ENCODE peak calls at places on chromosome 1, in five cellular contexts. One of them, this sample, is unnamed.

GRCh38 chr1:198228925-198229324 is 72.1 kb downstream of the NEK7 start:
- DNase-seq in cardiac muscle cell: peak; percentile 21
- DNase-seq in activated CD4-positive, CD25-positive, alpha-beta regulatory T cell treated with anti-CD3 and anti-CD28 coated beads, Interleukin-2, amount 50 U/mL, for 16 hours: no peak
- DNase-seq in activated T-cell treated with anti-CD3 and anti-CD28 coated beads, Interleukin-2, amount 50 U/mL, for 48 hours: no peak
- DNase-seq in stromal cell of bone marrow: no peak
- DNase-seq in this sample: no peak

GRCh38 chr1:238141295-238141694 is 250.6 kb upstream of the ZP4 start:
- DNase-seq in activated T-cell treated with anti-CD3 and anti-CD28 coated beads, Interleukin-2, amount 50 U/mL, for 48 hours: no peak
- DNase-seq in stromal cell of bone marrow: no peak
- DNase-seq in cardiac muscle cell: no peak
- DNase-seq in activated CD4-positive, CD25-positive, alpha-beta regulatory T cell treated with anti-CD3 and anti-CD28 coated beads, Interleukin-2, amount 50 U/mL, for 16 hours: no peak
- DNase-seq in this sample: no peak

GRCh38 chr1:172826096-172826741 is 167.3 kb downstream of the FASLG start:
- DNase-seq in stromal cell of bone marrow: peak; percentile 82
- DNase-seq in activated CD4-positive, CD25-positive, alpha-beta regulatory T cell treated with anti-CD3 and anti-CD28 coated beads, Interleukin-2, amount 50 U/mL, for 16 hours: no peak
- DNase-seq in cardiac muscle cell: peak; percentile 93
- DNase-seq in activated T-cell treated with anti-CD3 and anti-CD28 coated beads, Interleukin-2, amount 50 U/mL, for 48 hours: no peak
- DNase-seq in this sample: no peak

GRCh38 chr1:235878082-235878781 is 11.5 kb upstream of the LYST start:
- DNase-seq in activated T-cell treated with anti-CD3 and anti-CD28 coated beads, Interleukin-2, amount 50 U/mL, for 48 hours: no peak
- DNase-seq in stromal cell of bone marrow: no peak
- DNase-seq in activated CD4-positive, CD25-positive, alpha-beta regulatory T cell treated with anti-CD3 and anti-CD28 coated beads, Interleukin-2, amount 50 U/mL, for 16 hours: no peak
- DNase-seq in cardiac muscle cell: no peak
- DNase-seq in this sample: no peak

GRCh38 chr1:207007352-207008033 is 25.1 kb downstream of the C1orf116 start:
- DNase-seq in activated CD4-positive, CD25-positive, alpha-beta regulatory T cell treated with anti-CD3 and anti-CD28 coated beads, Interleukin-2, amount 50 U/mL, for 16 hours: no peak
- DNase-seq in cardiac muscle cell: peak; percentile 98
- DNase-seq in activated T-cell treated with anti-CD3 and anti-CD28 coated beads, Interleukin-2, amount 50 U/mL, for 48 hours: no peak
- DNase-seq in stromal cell of bone marrow: peak; percentile 40
- DNase-seq in this sample: no peak

GRCh38 chr1:151832318-151832984 is 849 bp upstream of the RORC start:
- DNase-seq in stromal cell of bone marrow: peak; percentile 36
- DNase-seq in activated CD4-positive, CD25-positive, alpha-beta regulatory T cell treated with anti-CD3 and anti-CD28 coated beads, Interleukin-2, amount 50 U/mL, for 16 hours: no peak
- DNase-seq in cardiac muscle cell: peak; percentile 74
- DNase-seq in activated T-cell treated with anti-CD3 and anti-CD28 coated beads, Interleukin-2, amount 50 U/mL, for 48 hours: no peak
- DNase-seq in this sample: no peak

GRCh38 chr1:43582162-43582566 is 51.5 kb downstream of the PTPRF start:
- DNase-seq in activated CD4-positive, CD25-positive, alpha-beta regulatory T cell treated with anti-CD3 and anti-CD28 coated beads, Interleukin-2, amount 50 U/mL, for 16 hours: no peak
- DNase-seq in cardiac muscle cell: peak; percentile 83
- DNase-seq in activated T-cell treated with anti-CD3 and anti-CD28 coated beads, Interleukin-2, amount 50 U/mL, for 48 hours: peak; percentile 64
- DNase-seq in stromal cell of bone marrow: peak; percentile 84
- DNase-seq in this sample: peak; percentile 38

GRCh38 chr1:14321413-14321812 is 277.1 kb upstream of the KAZN start:
- DNase-seq in activated T-cell treated with anti-CD3 and anti-CD28 coated beads, Interleukin-2, amount 50 U/mL, for 48 hours: no peak
- DNase-seq in stromal cell of bone marrow: no peak
- DNase-seq in activated CD4-positive, CD25-positive, alpha-beta regulatory T cell treated with anti-CD3 and anti-CD28 coated beads, Interleukin-2, amount 50 U/mL, for 16 hours: no peak
- DNase-seq in cardiac muscle cell: no peak
- DNase-seq in this sample: no peak

GRCh38 chr1:112251766-112252506 is 144.1 kb upstream of the CTTNBP2NL start:
- DNase-seq in activated T-cell treated with anti-CD3 and anti-CD28 coated beads, Interleukin-2, amount 50 U/mL, for 48 hours: no peak
- DNase-seq in activated CD4-positive, CD25-positive, alpha-beta regulatory T cell treated with anti-CD3 and anti-CD28 coated beads, Interleukin-2, amount 50 U/mL, for 16 hours: no peak
- DNase-seq in stromal cell of bone marrow: peak; percentile 23
- DNase-seq in cardiac muscle cell: peak; percentile 79
- DNase-seq in this sample: no peak

GRCh38 chr1:218351617-218352438 is 6.7 kb downstream of the TGFB2 start:
- DNase-seq in activated CD4-positive, CD25-positive, alpha-beta regulatory T cell treated with anti-CD3 and anti-CD28 coated beads, Interleukin-2, amount 50 U/mL, for 16 hours: no peak
- DNase-seq in stromal cell of bone marrow: peak; percentile 75
- DNase-seq in activated T-cell treated with anti-CD3 and anti-CD28 coated beads, Interleukin-2, amount 50 U/mL, for 48 hours: peak; percentile 49
- DNase-seq in cardiac muscle cell: peak; percentile 90
- DNase-seq in this sample: no peak

GRCh38 chr1:113662097-113662496 is 97.2 kb downstream of the PHTF1 start:
- DNase-seq in cardiac muscle cell: no peak
- DNase-seq in activated T-cell treated with anti-CD3 and anti-CD28 coated beads, Interleukin-2, amount 50 U/mL, for 48 hours: no peak
- DNase-seq in stromal cell of bone marrow: no peak
- DNase-seq in activated CD4-positive, CD25-positive, alpha-beta regulatory T cell treated with anti-CD3 and anti-CD28 coated beads, Interleukin-2, amount 50 U/mL, for 16 hours: no peak
- DNase-seq in this sample: no peak

GRCh38 chr1:54501849-54502248 is 46.2 kb upstream of the ACOT11 start:
- DNase-seq in cardiac muscle cell: no peak
- DNase-seq in stromal cell of bone marrow: no peak
- DNase-seq in activated CD4-positive, CD25-positive, alpha-beta regulatory T cell treated with anti-CD3 and anti-CD28 coated beads, Interleukin-2, amount 50 U/mL, for 16 hours: no peak
- DNase-seq in activated T-cell treated with anti-CD3 and anti-CD28 coated beads, Interleukin-2, amount 50 U/mL, for 48 hours: no peak
- DNase-seq in this sample: no peak

GRCh38 chr1:203366476-203366875 is 15.6 kb upstream of the FMOD start:
- DNase-seq in cardiac muscle cell: no peak
- DNase-seq in activated T-cell treated with anti-CD3 and anti-CD28 coated beads, Interleukin-2, amount 50 U/mL, for 48 hours: no peak
- DNase-seq in stromal cell of bone marrow: no peak
- DNase-seq in activated CD4-positive, CD25-positive, alpha-beta regulatory T cell treated with anti-CD3 and anti-CD28 coated beads, Interleukin-2, amount 50 U/mL, for 16 hours: no peak
- DNase-seq in this sample: no peak

GRCh38 chr1:22241250-22241649 is 98.4 kb upstream of the WNT4 start:
- DNase-seq in cardiac muscle cell: peak; percentile 32
- DNase-seq in stromal cell of bone marrow: no peak
- DNase-seq in activated CD4-positive, CD25-positive, alpha-beta regulatory T cell treated with anti-CD3 and anti-CD28 coated beads, Interleukin-2, amount 50 U/mL, for 16 hours: no peak
- DNase-seq in activated T-cell treated with anti-CD3 and anti-CD28 coated beads, Interleukin-2, amount 50 U/mL, for 48 hours: no peak
- DNase-seq in this sample: no peak

GRCh38 chr1:3869751-3870301 is 12.6 kb downstream of the DFFB start:
- DNase-seq in activated T-cell treated with anti-CD3 and anti-CD28 coated beads, Interleukin-2, amount 50 U/mL, for 48 hours: no peak
- DNase-seq in stromal cell of bone marrow: no peak
- DNase-seq in activated CD4-positive, CD25-positive, alpha-beta regulatory T cell treated with anti-CD3 and anti-CD28 coated beads, Interleukin-2, amount 50 U/mL, for 16 hours: no peak
- DNase-seq in cardiac muscle cell: peak; percentile 17
- DNase-seq in this sample: no peak

GRCh38 chr1:33320619-33321165 is at the start of gene A3GALT2:
- DNase-seq in activated T-cell treated with anti-CD3 and anti-CD28 coated beads, Interleukin-2, amount 50 U/mL, for 48 hours: no peak
- DNase-seq in activated CD4-positive, CD25-positive, alpha-beta regulatory T cell treated with anti-CD3 and anti-CD28 coated beads, Interleukin-2, amount 50 U/mL, for 16 hours: no peak
- DNase-seq in cardiac muscle cell: no peak
- DNase-seq in stromal cell of bone marrow: no peak
- DNase-seq in this sample: no peak

GRCh38 chr1:54475357-54476230 is 69.4 kb upstream of the SSBP3 start:
- DNase-seq in activated T-cell treated with anti-CD3 and anti-CD28 coated beads, Interleukin-2, amount 50 U/mL, for 48 hours: peak; percentile 58
- DNase-seq in activated CD4-positive, CD25-positive, alpha-beta regulatory T cell treated with anti-CD3 and anti-CD28 coated beads, Interleukin-2, amount 50 U/mL, for 16 hours: no peak
- DNase-seq in cardiac muscle cell: no peak
- DNase-seq in stromal cell of bone marrow: no peak
- DNase-seq in this sample: no peak

GRCh38 chr1:217896490-217896889 is 265.3 kb downstream of the SPATA17 start:
- DNase-seq in activated CD4-positive, CD25-positive, alpha-beta regulatory T cell treated with anti-CD3 and anti-CD28 coated beads, Interleukin-2, amount 50 U/mL, for 16 hours: no peak
- DNase-seq in cardiac muscle cell: no peak
- DNase-seq in stromal cell of bone marrow: peak; percentile 62
- DNase-seq in activated T-cell treated with anti-CD3 and anti-CD28 coated beads, Interleukin-2, amount 50 U/mL, for 48 hours: no peak
- DNase-seq in this sample: no peak